ENCODE peak calls at places on chromosomes 5 and 9, in six cellular contexts. One of them, this sample, is unnamed.
A peak's percentile ranks its signal among the peaks of the same experiment; 100 is the strongest.

GRCh38 chr5:109062669-109063068 is 315.0 kb downstream of the FER start:
- DNase-seq in CD8-positive, alpha-beta memory T cell: no peak
- DNase-seq in NCI-H748 treated with DMSO at 0.1 percent for 48 hours: no peak
- DNase-seq in cardiac fibroblast: peak; percentile 50
- DNase-seq in fibroblast of mammary gland: peak; percentile 49
- DNase-seq in amniotic stem cell: peak; percentile 19
- DNase-seq in this sample: no peak

GRCh38 chr5:146971401-146971800 is 92.8 kb upstream of the PPP2R2B start:
- DNase-seq in CD8-positive, alpha-beta memory T cell: no peak
- DNase-seq in NCI-H748 treated with DMSO at 0.1 percent for 48 hours: no peak
- DNase-seq in cardiac fibroblast: no peak
- DNase-seq in fibroblast of mammary gland: no peak
- DNase-seq in amniotic stem cell: no peak
- DNase-seq in this sample: no peak

GRCh38 chr5:930853-931252 is 38.2 kb downstream of the TRIP13 start:
- DNase-seq in CD8-positive, alpha-beta memory T cell: no peak
- DNase-seq in NCI-H748 treated with DMSO at 0.1 percent for 48 hours: no peak
- DNase-seq in cardiac fibroblast: no peak
- DNase-seq in fibroblast of mammary gland: no peak
- DNase-seq in amniotic stem cell: no peak
- DNase-seq in this sample: no peak

GRCh38 chr9:105439428-105439827 is 8.4 kb upstream of the FSD1L start:
- DNase-seq in CD8-positive, alpha-beta memory T cell: no peak
- DNase-seq in NCI-H748 treated with DMSO at 0.1 percent for 48 hours: no peak
- DNase-seq in cardiac fibroblast: peak; percentile 58
- DNase-seq in fibroblast of mammary gland: peak; percentile 53
- DNase-seq in amniotic stem cell: no peak
- DNase-seq in this sample: no peak

GRCh38 chr9:109779711-109780452 is at the start of gene PALM2AKAP2:
- DNase-seq in CD8-positive, alpha-beta memory T cell: no peak
- DNase-seq in NCI-H748 treated with DMSO at 0.1 percent for 48 hours: peak; percentile 35
- DNase-seq in cardiac fibroblast: peak; percentile 57
- DNase-seq in fibroblast of mammary gland: peak; percentile 54
- DNase-seq in amniotic stem cell: peak; percentile 52
- DNase-seq in this sample: peak; percentile 57

GRCh38 chr9:26882154-26882553 is 10.4 kb downstream of the CAAP1 start:
- DNase-seq in CD8-positive, alpha-beta memory T cell: no peak
- DNase-seq in NCI-H748 treated with DMSO at 0.1 percent for 48 hours: no peak
- DNase-seq in cardiac fibroblast: no peak
- DNase-seq in fibroblast of mammary gland: no peak
- DNase-seq in amniotic stem cell: no peak
- DNase-seq in this sample: no peak

GRCh38 chr9:81902601-81903000 is 25.6 kb upstream of the SPATA31D4 start:
- DNase-seq in CD8-positive, alpha-beta memory T cell: no peak
- DNase-seq in NCI-H748 treated with DMSO at 0.1 percent for 48 hours: no peak
- DNase-seq in cardiac fibroblast: peak; percentile 56
- DNase-seq in fibroblast of mammary gland: peak; percentile 56
- DNase-seq in amniotic stem cell: no peak
- DNase-seq in this sample: no peak

GRCh38 chr9:119500072-119500771 is 131.0 kb upstream of the BRINP1 start:
- DNase-seq in CD8-positive, alpha-beta memory T cell: no peak
- DNase-seq in NCI-H748 treated with DMSO at 0.1 percent for 48 hours: no peak
- DNase-seq in cardiac fibroblast: no peak
- DNase-seq in fibroblast of mammary gland: no peak
- DNase-seq in amniotic stem cell: no peak
- DNase-seq in this sample: no peak

GRCh38 chr9:33263936-33264472 is 504 bp downstream of the BAG1 start:
- DNase-seq in CD8-positive, alpha-beta memory T cell: peak; percentile 51
- DNase-seq in NCI-H748 treated with DMSO at 0.1 percent for 48 hours: no peak
- DNase-seq in cardiac fibroblast: no peak
- DNase-seq in fibroblast of mammary gland: peak; percentile 25
- DNase-seq in amniotic stem cell: no peak
- DNase-seq in this sample: no peak

GRCh38 chr9:134860510-134860909 is 20.1 kb upstream of the FCN2 start:
- DNase-seq in CD8-positive, alpha-beta memory T cell: no peak
- DNase-seq in NCI-H748 treated with DMSO at 0.1 percent for 48 hours: no peak
- DNase-seq in cardiac fibroblast: no peak
- DNase-seq in fibroblast of mammary gland: no peak
- DNase-seq in amniotic stem cell: no peak
- DNase-seq in this sample: no peak

GRCh38 chr9:1709347-1709746 is 305.8 kb upstream of the SMARCA2 start:
- DNase-seq in CD8-positive, alpha-beta memory T cell: no peak
- DNase-seq in NCI-H748 treated with DMSO at 0.1 percent for 48 hours: peak; percentile 15
- DNase-seq in cardiac fibroblast: peak; percentile 9
- DNase-seq in fibroblast of mammary gland: peak; percentile 22
- DNase-seq in amniotic stem cell: no peak
- DNase-seq in this sample: no peak

GRCh38 chr5:69505306-69505705 is 12.7 kb downstream of the OCLN start:
- DNase-seq in CD8-positive, alpha-beta memory T cell: no peak
- DNase-seq in NCI-H748 treated with DMSO at 0.1 percent for 48 hours: no peak
- DNase-seq in cardiac fibroblast: no peak
- DNase-seq in fibroblast of mammary gland: no peak
- DNase-seq in amniotic stem cell: no peak
- DNase-seq in this sample: no peak